ENCODE peak calls at places on chromosome 11, in nine cellular contexts. J is occipital lobe, D is prostate gland, L is GM23248, W is AG09309, X is HCT116, O is choroid plexus epithelial cell, N is WTC11, E is HAP-1. I is an unnamed sample.

GRCh38 chr11:112162761-112163669 is 879 bp downstream of the IL18 start:
- DNase-seq in X (no peak), E (no peak), N (no peak), W (no peak), L (peak), D (no peak), J (no peak), O (peak), I (no peak)

GRCh38 chr11:126949066-126949945 is 51.3 kb downstream of the KIRREL3 start:
- DNase-seq in D (no peak), J (peak), N (no peak), X (no peak), L (peak), W (no peak), E (no peak), O (no peak), I (no peak)

GRCh38 chr11:45646275-45646970 is 19.0 kb downstream of the CHST1 start:
- DNase-seq in E (no peak), X (peak), L (peak), D (no peak), J (no peak), W (no peak), O (peak), N (no peak), I (peak)

GRCh38 chr11:22130462-22131053 is 62.3 kb upstream of the ANO5 start:
- DNase-seq in L (peak), O (peak), D (no peak), N (no peak), W (no peak), E (peak), J (no peak), X (no peak), I (peak)

GRCh38 chr11:79092791-79093313 is 348.0 kb downstream of the TENM4 start:
- DNase-seq in W (peak), X (peak), J (peak), O (peak), D (peak), E (no peak), N (no peak), L (peak), I (peak)

GRCh38 chr11:115194798-115195101 is 309.5 kb downstream of the CADM1 start:
- DNase-seq in J (no peak), E (no peak), O (no peak), L (peak), N (no peak), D (no peak), X (no peak), W (peak), I (no peak)

GRCh38 chr11:44630511-44631210 is 65.2 kb downstream of the CD82 start:
- DNase-seq in D (peak), N (no peak), E (no peak), O (no peak), J (no peak), L (no peak), X (no peak), W (no peak), I (no peak)

GRCh38 chr11:82046778-82047177 is 686.9 kb downstream of the FAM181B start:
- DNase-seq in L (peak), N (no peak), D (no peak), E (no peak), O (peak), W (peak), J (peak), X (no peak), I (peak)

GRCh38 chr11:69873166-69874077 is 54.2 kb upstream of the FGF3 start:
- DNase-seq in E (no peak), O (no peak), J (no peak), D (no peak), N (no peak), L (no peak), X (no peak), W (no peak), I (no peak)

GRCh38 chr11:1896468-1896867 is 4.8 kb upstream of the PRR33 start:
- DNase-seq in W (no peak), X (no peak), N (no peak), D (no peak), L (no peak), E (no peak), J (no peak), O (no peak), I (no peak)

GRCh38 chr11:57680552-57680874 is 12.6 kb downstream of the ZDHHC5 start:
- DNase-seq in J (no peak), N (no peak), L (peak), E (no peak), W (no peak), O (peak), X (no peak), D (no peak), I (peak)

GRCh38 chr11:75697906-75698563 is 19.6 kb upstream of the MOGAT2 start:
- DNase-seq in X (no peak), L (no peak), N (no peak), W (no peak), J (no peak), D (no peak), O (no peak), E (no peak), I (no peak)

GRCh38 chr11:122363306-122363705 is 247.3 kb upstream of the BLID start:
- DNase-seq in L (peak), X (no peak), D (no peak), E (no peak), W (no peak), J (no peak), O (no peak), N (no peak), I (no peak)

GRCh38 chr11:9717719-9718118 is 53.8 kb downstream of the SWAP70 start:
- DNase-seq in X (no peak), L (peak), W (no peak), O (no peak), D (no peak), E (peak), J (no peak), N (no peak), I (no peak)

GRCh38 chr11:69799582-69799981 is 19.6 kb downstream of the FGF3 start:
- DNase-seq in E (peak), J (no peak), N (no peak), W (no peak), O (peak), L (peak), D (no peak), X (peak), I (peak)

GRCh38 chr11:20609727-20610707 is 10.6 kb downstream of the SLC6A5 start:
- DNase-seq in X (peak), W (peak), L (peak), E (peak), J (peak), N (peak), D (peak), O (peak), I (peak)

GRCh38 chr11:94768602-94769511 is 701 bp downstream of the AMOTL1 start:
- DNase-seq in W (no peak), E (no peak), N (peak), L (peak), X (no peak), D (peak), J (no peak), O (peak), I (peak)

GRCh38 chr11:65298655-65299179 is 15.9 kb upstream of the CDC42EP2 start:
- DNase-seq in J (peak), L (peak), N (no peak), X (no peak), D (no peak), E (no peak), O (peak), W (peak), I (peak)

GRCh38 chr11:70506658-70506970 is 108.3 kb downstream of the CTTN start:
- DNase-seq in N (no peak), L (no peak), O (no peak), E (no peak), J (no peak), X (no peak), W (no peak), D (no peak), I (no peak)

GRCh38 chr11:61333638-61334433 is 808 bp downstream of the TKFC start:
- DNase-seq in O (no peak), D (no peak), X (no peak), N (no peak), E (no peak), L (no peak), J (no peak), W (no peak), I (no peak)

GRCh38 chr11:57266157-57266556 is 29.1 kb upstream of the APLNR start:
- DNase-seq in D (no peak), O (no peak), J (no peak), L (no peak), X (no peak), E (no peak), N (no peak), W (no peak), I (no peak)

GRCh38 chr11:59261150-59261549 is 48.4 kb upstream of the MPEG1 start:
- DNase-seq in W (no peak), X (no peak), N (no peak), E (no peak), D (no peak), J (no peak), O (no peak), L (no peak), I (no peak)

GRCh38 chr11:46755962-46756361 is 36.9 kb downstream of the F2 start:
- DNase-seq in N (no peak), J (no peak), W (no peak), X (no peak), L (no peak), D (no peak), O (no peak), E (no peak), I (no peak)

GRCh38 chr11:19498986-19499669 is 213.5 kb upstream of the NAV2 start:
- DNase-seq in E (no peak), W (no peak), L (peak), O (peak), D (no peak), N (no peak), X (no peak), J (no peak), I (peak)

GRCh38 chr11:11937957-11938356 is 70.5 kb downstream of the DKK3 start:
- DNase-seq in O (peak), N (no peak), J (no peak), L (peak), X (no peak), W (no peak), D (no peak), E (no peak), I (no peak)

GRCh38 chr11:1918436-1919315 is 827 bp upstream of the TNNT3 start:
- DNase-seq in N (no peak), W (no peak), J (no peak), X (no peak), L (no peak), D (no peak), E (no peak), O (no peak), I (no peak)

GRCh38 chr11:72224587-72225410 is at the start of gene INPPL1:
- DNase-seq in X (no peak), J (no peak), N (peak), L (peak), E (peak), W (no peak), O (peak), D (peak), I (peak)

GRCh38 chr11:45489281-45489906 is 176.0 kb downstream of the CHST1 start:
- DNase-seq in N (peak), J (no peak), L (no peak), X (no peak), W (no peak), D (no peak), O (no peak), E (no peak), I (no peak)

GRCh38 chr11:71481101-71481960 is 28.3 kb downstream of the NADSYN1 start:
- DNase-seq in L (no peak), J (no peak), D (peak), O (no peak), E (no peak), N (no peak), W (no peak), X (no peak), I (no peak)

GRCh38 chr11:130711193-130711592 is 205.1 kb downstream of the SNX19 start:
- DNase-seq in O (peak), X (no peak), L (no peak), N (no peak), W (no peak), D (no peak), J (no peak), E (no peak), I (no peak)

GRCh38 chr11:41051919-41052630 is 407.4 kb downstream of the LRRC4C start:
- DNase-seq in D (no peak), N (no peak), E (no peak), W (no peak), X (no peak), J (no peak), O (no peak), L (no peak), I (no peak)

GRCh38 chr11:118180300-118180703 is 3.9 kb upstream of the SCN2B start:
- DNase-seq in D (peak), L (peak), W (no peak), X (peak), J (peak), E (peak), N (peak), O (peak), I (peak)